ENCODE peak calls at places on chromosomes 6 and 20, in ten cellular contexts. Y is NAMALWA, G is T47D, S is GM13976, B is MCF 10A, E is activated B cell treated with CpG ODN at 0.5 μM for 24 hours, W is ELR, Z is fibroblast of mammary gland, J is amniotic epithelial cell, X is caudate nucleus. C is an unnamed sample.

GRCh38 chr6:21511891-21512550 is 81.5 kb upstream of the SOX4 start:
- DNase-seq in Y (no peak), G (no peak), S (no peak), B (no peak), E (no peak), W (no peak), Z (no peak), J (no peak), X (no peak), C (no peak)

GRCh38 chr20:52972965-52973819 is 1.0 kb downstream of the TSHZ2 start:
- DNase-seq in Y (no peak), G (no peak), S (peak), B (no peak), E (no peak), W (no peak), Z (peak), J (no peak), X (no peak), C (peak)

GRCh38 chr20:31840906-31841816 is 4.2 kb downstream of the FOXS1 start:
- DNase-seq in Y (no peak), G (no peak), S (no peak), B (peak), E (no peak), W (no peak), Z (no peak), J (no peak), X (no peak), C (no peak)

GRCh38 chr6:110366241-110366640 is 8.1 kb upstream of the METTL24 start:
- DNase-seq in Y (no peak), G (no peak), S (no peak), B (no peak), E (no peak), W (no peak), Z (no peak), J (no peak), X (no peak), C (no peak)

GRCh38 chr6:80923816-80924215 is 817.3 kb downstream of the BCKDHB start:
- DNase-seq in Y (no peak), G (no peak), S (no peak), B (no peak), E (no peak), W (no peak), Z (no peak), J (peak), X (no peak), C (no peak)

GRCh38 chr6:3943373-3943772 is 94.2 kb downstream of the FAM50B start:
- DNase-seq in Y (no peak), G (no peak), S (no peak), B (no peak), E (no peak), W (no peak), Z (peak), J (no peak), X (no peak), C (no peak)

GRCh38 chr6:35146453-35146852 is 5.3 kb upstream of the TCP11 start:
- DNase-seq in Y (peak), G (peak), S (no peak), B (peak), E (no peak), W (peak), Z (peak), J (peak), X (no peak), C (peak)

GRCh38 chr6:159044899-159045727 is at the start of gene TAGAP:
- DNase-seq in Y (peak), G (no peak), S (peak), B (no peak), E (peak), W (peak), Z (no peak), J (peak), X (no peak), C (peak)

GRCh38 chr6:149896491-149896890 is 1.4 kb downstream of the RAET1E start:
- DNase-seq in Y (no peak), G (no peak), S (no peak), B (peak), E (no peak), W (peak), Z (peak), J (peak), X (no peak), C (peak)

GRCh38 chr20:61731363-61732181 is 334.1 kb downstream of the TAF4 start:
- DNase-seq in Y (no peak), G (no peak), S (no peak), B (peak), E (no peak), W (peak), Z (peak), J (peak), X (no peak), C (no peak)

GRCh38 chr6:7073810-7074525 is 33.8 kb upstream of the RREB1 start:
- DNase-seq in Y (no peak), G (no peak), S (peak), B (no peak), E (peak), W (no peak), Z (no peak), J (no peak), X (no peak), C (no peak)

GRCh38 chr6:167968091-167968490 is 29.4 kb upstream of the KIF25 start:
- DNase-seq in Y (peak), G (no peak), S (no peak), B (peak), E (no peak), W (peak), Z (peak), J (peak), X (no peak), C (no peak)

GRCh38 chr6:26336355-26337198 is 28.4 kb upstream of the BTN3A2 start:
- DNase-seq in Y (no peak), G (no peak), S (no peak), B (peak), E (no peak), W (peak), Z (peak), J (peak), X (no peak), C (no peak)

GRCh38 chr6:127933852-127934840 is 33.3 kb upstream of the THEMIS start:
- DNase-seq in Y (no peak), G (no peak), S (no peak), B (no peak), E (no peak), W (no peak), Z (no peak), J (no peak), X (no peak), C (no peak)

GRCh38 chr20:39123161-39123560 is 161.0 kb downstream of the DHX35 start:
- DNase-seq in Y (no peak), G (no peak), S (no peak), B (no peak), E (no peak), W (no peak), Z (no peak), J (no peak), X (no peak), C (no peak)

GRCh38 chr20:37415118-37416085 is 69.5 kb downstream of the SRC start:
- DNase-seq in Y (no peak), G (no peak), S (no peak), B (no peak), E (no peak), W (no peak), Z (no peak), J (no peak), X (no peak), C (no peak)

GRCh38 chr6:104956663-104957294 is at the start of gene LIN28B:
- DNase-seq in Y (peak), G (no peak), S (no peak), B (no peak), E (no peak), W (no peak), Z (no peak), J (no peak), X (no peak), C (no peak)

GRCh38 chr6:4581468-4582420 is 194.5 kb upstream of the CDYL start:
- DNase-seq in Y (no peak), G (no peak), S (no peak), B (peak), E (no peak), W (peak), Z (peak), J (peak), X (no peak), C (no peak)

GRCh38 chr6:112331306-112331705 is 15.8 kb upstream of the RFPL4B start:
- DNase-seq in Y (no peak), G (no peak), S (no peak), B (peak), E (no peak), W (peak), Z (peak), J (no peak), X (no peak), C (no peak)

GRCh38 chr6:113490356-113490755 is 366.8 kb upstream of the MARCKS start:
- DNase-seq in Y (no peak), G (no peak), S (no peak), B (peak), E (no peak), W (no peak), Z (no peak), J (no peak), X (no peak), C (peak)

GRCh38 chr20:610130-611046 is at the start of gene TCF15:
- DNase-seq in Y (no peak), G (no peak), S (peak), B (no peak), E (no peak), W (no peak), Z (peak), J (peak), X (no peak), C (no peak)

GRCh38 chr20:25139061-25139705 is 56.3 kb upstream of the ENTPD6 start:
- DNase-seq in Y (no peak), G (peak), S (no peak), B (peak), E (no peak), W (no peak), Z (no peak), J (no peak), X (no peak), C (peak)

GRCh38 chr6:36722879-36723278 is 25.3 kb downstream of the RAB44 start:
- DNase-seq in Y (no peak), G (no peak), S (no peak), B (no peak), E (no peak), W (no peak), Z (no peak), J (no peak), X (no peak), C (no peak)

GRCh38 chr6:34736838-34737237 is 20.5 kb upstream of the SNRPC start:
- DNase-seq in Y (no peak), G (no peak), S (no peak), B (no peak), E (no peak), W (no peak), Z (no peak), J (no peak), X (no peak), C (no peak)

GRCh38 chr6:160116411-160116810 is 5.2 kb upstream of the SLC22A1 start:
- DNase-seq in Y (no peak), G (no peak), S (no peak), B (no peak), E (no peak), W (no peak), Z (no peak), J (no peak), X (no peak), C (no peak)

GRCh38 chr6:32181148-32181702 is 2.8 kb downstream of the AGER start:
- DNase-seq in Y (no peak), G (no peak), S (no peak), B (no peak), E (no peak), W (no peak), Z (no peak), J (no peak), X (no peak), C (no peak)

GRCh38 chr6:130602151-130602770 is 224.9 kb upstream of the SMLR1 start:
- DNase-seq in Y (no peak), G (no peak), S (no peak), B (peak), E (no peak), W (peak), Z (peak), J (peak), X (no peak), C (no peak)

GRCh38 chr20:40880063-40880715 is 148.4 kb upstream of the TOP1 start:
- DNase-seq in Y (peak), G (no peak), S (no peak), B (no peak), E (no peak), W (peak), Z (no peak), J (no peak), X (no peak), C (no peak)

GRCh38 chr6:43491750-43492661 is 14.6 kb downstream of the TJAP1 start:
- DNase-seq in Y (no peak), G (no peak), S (no peak), B (peak), E (no peak), W (peak), Z (peak), J (peak), X (peak), C (peak)

GRCh38 chr6:30091577-30092381 is 16.2 kb upstream of the RNF39 start:
- DNase-seq in Y (no peak), G (no peak), S (no peak), B (peak), E (no peak), W (peak), Z (peak), J (peak), X (no peak), C (no peak)

GRCh38 chr20:62508641-62509051 is 32.9 kb upstream of the GATA5 start:
- DNase-seq in Y (peak), G (no peak), S (no peak), B (no peak), E (no peak), W (peak), Z (no peak), J (no peak), X (no peak), C (no peak)

GRCh38 chr6:89023591-89024441 is 56.7 kb upstream of the PNRC1 start:
- DNase-seq in Y (no peak), G (no peak), S (no peak), B (peak), E (no peak), W (peak), Z (peak), J (peak), X (no peak), C (no peak)

GRCh38 chr6:11279213-11279780 is 46.8 kb upstream of the NEDD9 start:
- DNase-seq in Y (no peak), G (no peak), S (no peak), B (no peak), E (no peak), W (no peak), Z (peak), J (no peak), X (no peak), C (no peak)

GRCh38 chr20:47479506-47479905 is 22.2 kb upstream of the NCOA3 start:
- DNase-seq in Y (no peak), G (no peak), S (no peak), B (no peak), E (no peak), W (no peak), Z (no peak), J (no peak), X (no peak), C (no peak)

GRCh38 chr6:23180504-23181293 is 611.3 kb downstream of the HDGFL1 start:
- DNase-seq in Y (no peak), G (no peak), S (no peak), B (peak), E (no peak), W (no peak), Z (peak), J (peak), X (peak), C (peak)

GRCh38 chr6:153108320-153108719 is 22.8 kb downstream of the RGS17 start:
- DNase-seq in Y (no peak), G (no peak), S (no peak), B (peak), E (no peak), W (peak), Z (peak), J (peak), X (no peak), C (no peak)

GRCh38 chr20:61728786-61729365 is 336.8 kb downstream of the TAF4 start:
- DNase-seq in Y (no peak), G (no peak), S (no peak), B (no peak), E (no peak), W (no peak), Z (no peak), J (no peak), X (no peak), C (no peak)

C was measured in prostate gland.